ENCODE peak calls at places on chromosomes 2 and 18, in four cellular contexts. One of them, this sample, is unnamed.

GRCh38 chr2:70496819-70497218 is 56.8 kb downstream of the TGFA start:
- DNase-seq in breast epithelium: no peak
- DNase-seq in colonic mucosa: no peak
- DNase-seq in coronary artery: no peak
- DNase-seq in this sample: no peak

GRCh38 chr2:39629646-39630045 is 36.1 kb upstream of the TMEM178A start:
- DNase-seq in breast epithelium: no peak
- DNase-seq in colonic mucosa: no peak
- DNase-seq in coronary artery: no peak
- DNase-seq in this sample: no peak

GRCh38 chr2:69021027-69021426 is 8.0 kb downstream of the ANTXR1 start:
- DNase-seq in breast epithelium: no peak
- DNase-seq in colonic mucosa: no peak
- DNase-seq in coronary artery: no peak
- DNase-seq in this sample: no peak

GRCh38 chr2:146874260-146874658 is 970.6 kb upstream of the ACVR2A start:
- DNase-seq in breast epithelium: no peak
- DNase-seq in colonic mucosa: no peak
- DNase-seq in coronary artery: no peak
- DNase-seq in this sample: no peak

GRCh38 chr2:134107402-134107801 is 146.5 kb upstream of the MGAT5 start:
- DNase-seq in breast epithelium: no peak
- DNase-seq in colonic mucosa: no peak
- DNase-seq in coronary artery: no peak
- DNase-seq in this sample: no peak

GRCh38 chr2:143936758-143937562 is 583.0 kb downstream of the ZEB2 start:
- DNase-seq in breast epithelium: no peak
- DNase-seq in colonic mucosa: no peak
- DNase-seq in coronary artery: no peak
- DNase-seq in this sample: peak

GRCh38 chr2:218229239-218229638 is 12.2 kb downstream of the ARPC2 start:
- DNase-seq in breast epithelium: no peak
- DNase-seq in colonic mucosa: no peak
- DNase-seq in coronary artery: no peak
- DNase-seq in this sample: no peak

GRCh38 chr2:144552821-144553220 is 32.9 kb upstream of the ZEB2 start:
- DNase-seq in breast epithelium: no peak
- DNase-seq in colonic mucosa: no peak
- DNase-seq in coronary artery: no peak
- DNase-seq in this sample: no peak

GRCh38 chr2:232508246-232508645 is 11.9 kb upstream of the PRSS56 start:
- DNase-seq in breast epithelium: no peak
- DNase-seq in colonic mucosa: no peak
- DNase-seq in coronary artery: no peak
- DNase-seq in this sample: no peak

GRCh38 chr18:58100154-58100553 is 56.1 kb downstream of the NEDD4L start:
- DNase-seq in breast epithelium: no peak
- DNase-seq in colonic mucosa: no peak
- DNase-seq in coronary artery: no peak
- DNase-seq in this sample: no peak

GRCh38 chr2:69985684-69986083 is 24.3 kb upstream of the ASPRV1 start:
- DNase-seq in breast epithelium: no peak
- DNase-seq in colonic mucosa: no peak
- DNase-seq in coronary artery: no peak
- DNase-seq in this sample: no peak

GRCh38 chr2:204354442-204354856 is 190.8 kb upstream of the PARD3B start:
- DNase-seq in breast epithelium: no peak
- DNase-seq in colonic mucosa: no peak
- DNase-seq in coronary artery: no peak
- DNase-seq in this sample: no peak

GRCh38 chr2:129402076-129402475 is 577.4 kb upstream of the RAB6C start:
- DNase-seq in breast epithelium: no peak
- DNase-seq in colonic mucosa: no peak
- DNase-seq in coronary artery: no peak
- DNase-seq in this sample: no peak

GRCh38 chr2:112000399-112001135 is 54.5 kb upstream of the TMEM87B start:
- DNase-seq in breast epithelium: no peak
- DNase-seq in colonic mucosa: no peak
- DNase-seq in coronary artery: no peak
- DNase-seq in this sample: no peak
- TF ChIP-seq CTCF in breast epithelium: no peak
- TF ChIP-seq CTCF in colonic mucosa: no peak
- TF ChIP-seq CTCF in coronary artery: no peak
- TF ChIP-seq CTCF in this sample: no peak

GRCh38 chr18:63518178-63519012 is 23.8 kb upstream of the SERPINB12 start:
- DNase-seq in breast epithelium: no peak
- DNase-seq in colonic mucosa: peak
- DNase-seq in coronary artery: no peak
- DNase-seq in this sample: no peak

GRCh38 chr18:63514326-63514725 is 27.8 kb upstream of the SERPINB12 start:
- DNase-seq in breast epithelium: no peak
- DNase-seq in colonic mucosa: no peak
- DNase-seq in coronary artery: no peak
- DNase-seq in this sample: no peak

GRCh38 chr18:63515799-63516198 is 26.4 kb upstream of the SERPINB12 start:
- DNase-seq in breast epithelium: no peak
- DNase-seq in colonic mucosa: no peak
- DNase-seq in coronary artery: no peak
- DNase-seq in this sample: no peak

GRCh38 chr18:63511285-63511684 is 30.9 kb upstream of the SERPINB12 start:
- DNase-seq in breast epithelium: no peak
- DNase-seq in colonic mucosa: no peak
- DNase-seq in coronary artery: no peak
- DNase-seq in this sample: no peak

GRCh38 chr18:63515279-63515678 is 26.9 kb upstream of the SERPINB12 start:
- DNase-seq in breast epithelium: no peak
- DNase-seq in colonic mucosa: no peak
- DNase-seq in coronary artery: no peak
- DNase-seq in this sample: no peak
- TF ChIP-seq CTCF in breast epithelium: no peak
- TF ChIP-seq CTCF in colonic mucosa: no peak
- TF ChIP-seq CTCF in coronary artery: no peak
- TF ChIP-seq CTCF in this sample: peak

GRCh38 chr2:177758591-177759371 is 313.8 kb downstream of the PDE11A start:
- DNase-seq in breast epithelium: no peak
- DNase-seq in colonic mucosa: no peak
- DNase-seq in coronary artery: no peak
- DNase-seq in this sample: peak
- TF ChIP-seq CTCF in breast epithelium: peak
- TF ChIP-seq CTCF in colonic mucosa: peak
- TF ChIP-seq CTCF in coronary artery: no peak
- TF ChIP-seq CTCF in this sample: peak

GRCh38 chr2:193584001-193584400 is 1389.3 kb upstream of the TMEFF2 start:
- DNase-seq in breast epithelium: no peak
- DNase-seq in colonic mucosa: no peak
- DNase-seq in coronary artery: no peak
- DNase-seq in this sample: no peak

GRCh38 chr2:193581807-193582206 is 1387.1 kb upstream of the TMEFF2 start:
- DNase-seq in breast epithelium: no peak
- DNase-seq in colonic mucosa: no peak
- DNase-seq in coronary artery: no peak
- DNase-seq in this sample: no peak

GRCh38 chr2:193580176-193580950 is 1385.6 kb upstream of the TMEFF2 start:
- DNase-seq in breast epithelium: no peak
- DNase-seq in colonic mucosa: no peak
- DNase-seq in coronary artery: no peak
- DNase-seq in this sample: no peak

GRCh38 chr2:193584522-193584938 is 1389.8 kb upstream of the TMEFF2 start:
- DNase-seq in breast epithelium: no peak
- DNase-seq in colonic mucosa: no peak
- DNase-seq in coronary artery: no peak
- DNase-seq in this sample: no peak
- TF ChIP-seq CTCF in breast epithelium: no peak
- TF ChIP-seq CTCF in colonic mucosa: peak
- TF ChIP-seq CTCF in coronary artery: no peak
- TF ChIP-seq CTCF in this sample: no peak

DNA sequence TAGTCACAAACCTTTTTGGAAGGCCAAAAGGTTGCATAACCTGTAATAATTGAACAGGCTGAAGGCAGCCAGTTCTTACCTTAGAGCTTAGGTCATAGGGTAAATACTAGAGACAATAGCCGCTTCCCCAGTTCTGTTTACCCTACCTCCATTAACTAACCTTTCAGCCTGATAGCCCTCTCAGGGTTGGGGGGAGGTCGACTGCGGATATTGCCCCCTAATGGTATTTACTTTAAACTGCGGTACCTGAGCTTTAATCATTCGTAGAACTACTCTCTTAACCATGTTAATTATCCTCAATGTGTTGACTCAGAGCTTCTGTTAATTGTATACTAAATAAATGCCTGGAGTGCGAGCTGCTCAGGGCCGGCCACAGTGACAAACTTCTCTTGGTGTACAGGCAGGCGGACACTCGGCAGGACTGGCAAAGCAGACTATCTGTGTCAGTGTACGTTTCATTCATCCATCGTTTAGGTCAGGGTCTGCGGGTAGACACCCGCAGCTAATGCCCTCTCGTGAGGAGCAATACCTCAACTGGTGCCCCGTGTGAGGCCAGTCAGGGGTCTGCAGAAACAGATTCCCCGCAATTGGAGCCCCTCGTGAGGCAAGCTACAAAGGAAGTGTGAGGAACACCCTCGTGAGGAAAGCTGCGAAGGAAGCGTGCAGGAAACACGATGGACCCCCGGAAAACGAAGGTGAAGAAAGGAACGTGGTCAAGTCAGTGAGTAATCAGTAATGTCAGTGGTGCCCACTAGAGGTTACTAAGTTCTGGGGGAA is 115.3 kb upstream of the SCN7A start:
- DNase-seq in breast epithelium: no peak
- DNase-seq in colonic mucosa: no peak
- DNase-seq in coronary artery: no peak
- DNase-seq in this sample: no peak
- TF ChIP-seq CTCF in breast epithelium: no peak
- TF ChIP-seq CTCF in colonic mucosa: no peak
- TF ChIP-seq CTCF in coronary artery: no peak
- TF ChIP-seq CTCF in this sample: no peak

GRCh38 chr18:36509646-36510197 is 212.2 kb downstream of the FHOD3 start:
- DNase-seq in breast epithelium: no peak
- DNase-seq in colonic mucosa: no peak
- DNase-seq in coronary artery: no peak
- DNase-seq in this sample: no peak
- TF ChIP-seq CTCF in breast epithelium: no peak
- TF ChIP-seq CTCF in colonic mucosa: no peak
- TF ChIP-seq CTCF in coronary artery: no peak
- TF ChIP-seq CTCF in this sample: no peak

GRCh38 chr2:97645112-97645699 is 656 bp upstream of the COX5B start:
- DNase-seq in breast epithelium: no peak
- DNase-seq in colonic mucosa: no peak
- DNase-seq in coronary artery: no peak
- DNase-seq in this sample: no peak

GRCh38 chr2:97644023-97644717 is 1.7 kb upstream of the COX5B start:
- DNase-seq in breast epithelium: no peak
- DNase-seq in colonic mucosa: no peak
- DNase-seq in coronary artery: peak
- DNase-seq in this sample: no peak

GRCh38 chr2:97646977-97647376 is 1.1 kb downstream of the COX5B start:
- DNase-seq in breast epithelium: no peak
- DNase-seq in colonic mucosa: no peak
- DNase-seq in coronary artery: no peak
- DNase-seq in this sample: no peak

GRCh38 chr2:97651114-97651513 is 5.3 kb downstream of the COX5B start:
- DNase-seq in breast epithelium: no peak
- DNase-seq in colonic mucosa: no peak
- DNase-seq in coronary artery: peak
- DNase-seq in this sample: no peak

DNA sequence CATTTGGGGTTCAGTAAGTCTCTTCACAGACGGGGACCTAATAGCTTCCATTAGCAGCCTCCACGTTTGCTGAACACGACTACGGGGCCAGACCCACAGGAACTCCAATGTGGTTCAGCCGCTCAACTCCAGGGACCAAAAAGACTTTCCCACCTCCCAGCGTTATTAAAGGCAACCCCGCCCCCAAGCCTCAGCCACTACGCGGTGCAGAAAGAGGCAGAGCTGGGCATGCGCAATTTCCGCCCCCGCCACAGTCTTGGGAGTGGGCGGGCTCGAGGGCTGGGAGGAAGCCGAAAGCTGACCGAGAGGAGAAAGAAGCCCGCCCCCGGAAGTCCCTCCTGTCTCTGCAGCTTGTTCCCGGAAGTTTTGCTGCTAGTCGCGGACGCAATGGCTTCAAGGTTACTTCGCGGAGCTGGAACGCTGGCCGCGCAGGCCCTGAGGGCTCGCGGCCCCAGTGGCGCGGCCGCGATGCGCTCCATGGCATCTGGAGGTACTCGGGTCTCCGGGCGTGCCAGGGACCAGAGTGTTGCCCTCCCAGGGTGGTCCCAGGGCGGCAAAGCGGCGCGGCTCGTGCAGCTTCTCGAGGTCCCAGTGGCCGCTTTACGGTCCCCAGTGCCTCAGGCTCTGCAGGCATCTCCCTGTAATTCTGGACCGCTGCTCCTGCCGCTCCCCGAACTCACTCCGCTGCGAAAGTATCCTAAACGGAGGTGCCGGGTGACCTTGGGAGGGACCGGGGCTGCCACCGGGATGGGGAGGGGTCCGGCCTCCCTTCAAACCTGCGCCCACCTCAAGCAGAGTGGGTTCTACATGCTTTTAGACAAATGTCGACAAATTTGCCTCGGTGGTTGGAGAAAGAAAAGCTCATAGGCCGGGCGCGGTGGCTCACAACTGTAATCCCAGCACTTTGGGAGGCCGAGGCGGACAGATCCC is at the start of gene COX5B:
- DNase-seq in breast epithelium: peak
- DNase-seq in colonic mucosa: peak
- DNase-seq in coronary artery: peak
- DNase-seq in this sample: peak
- TF ChIP-seq CTCF in breast epithelium: no peak
- TF ChIP-seq CTCF in colonic mucosa: no peak
- TF ChIP-seq CTCF in coronary artery: peak
- TF ChIP-seq CTCF in this sample: no peak